ENCODE peak calls at places on chromosomes 2 and 18, in eight cellular contexts. Y is NCI-H510A treated with DMSO at 0.1 percent for 48 hours; E is spleen; H is nephron progenitor cell; M is NCI-H1930; A is activated CD4-positive, CD25-positive, alpha-beta regulatory T cell; T is astrocyte of the spinal cord; D is GM12878. N is an unnamed sample.

GRCh38 chr2:158692372-158693103 is 102.6 kb upstream of the DAPL1 start:
- DNase-seq in Y (no peak), E (no peak), H (no peak), M (no peak), A (no peak), T (no peak), D (no peak), N (no peak)

GRCh38 chr2:216081487-216082387 is at the start of the genes PECR and TMEM169:
- DNase-seq in Y (peak), E (peak), H (peak), M (peak), A (peak), T (peak), D (no peak), N (no peak)

GRCh38 chr2:238446371-238446770 is 19.6 kb downstream of the ASB1 start:
- DNase-seq in Y (no peak), E (no peak), H (no peak), M (no peak), A (no peak), T (no peak), D (no peak), N (no peak)

GRCh38 chr2:216012133-216012829 is 1.1 kb downstream of the MREG start:
- DNase-seq in Y (peak), E (no peak), H (no peak), M (no peak), A (no peak), T (no peak), D (no peak), N (no peak)

GRCh38 chr18:50311573-50312106 is 24.1 kb upstream of the CXXC1 start:
- DNase-seq in Y (no peak), E (no peak), H (no peak), M (no peak), A (no peak), T (no peak), D (no peak), N (no peak)

GRCh38 chr2:62343636-62344349 is 147.9 kb downstream of the B3GNT2 start:
- DNase-seq in Y (no peak), E (no peak), H (no peak), M (no peak), A (no peak), T (no peak), D (no peak), N (no peak)

GRCh38 chr2:29075894-29076700 is 1.8 kb upstream of the PCARE start:
- DNase-seq in Y (no peak), E (no peak), H (no peak), M (no peak), A (no peak), T (no peak), D (no peak), N (no peak)

GRCh38 chr2:64675860-64676259 is 22.1 kb upstream of the SERTAD2 start:
- DNase-seq in Y (no peak), E (no peak), H (no peak), M (no peak), A (no peak), T (no peak), D (no peak), N (no peak)

GRCh38 chr2:164412831-164413230 is 208.5 kb downstream of the GRB14 start:
- DNase-seq in Y (no peak), E (no peak), H (no peak), M (no peak), A (no peak), T (no peak), D (no peak), N (no peak)

GRCh38 chr2:210524533-210524932 is 31.9 kb upstream of the CPS1 start:
- DNase-seq in Y (no peak), E (no peak), H (no peak), M (no peak), A (no peak), T (no peak), D (no peak), N (no peak)

GRCh38 chr2:171852489-171852888 is 41.6 kb downstream of the SLC25A12 start:
- DNase-seq in Y (no peak), E (no peak), H (no peak), M (no peak), A (no peak), T (no peak), D (no peak), N (no peak)

GRCh38 chr2:191441761-191442160 is 196.6 kb downstream of the MYO1B start:
- DNase-seq in Y (peak), E (no peak), H (no peak), M (no peak), A (no peak), T (no peak), D (no peak), N (no peak)

GRCh38 chr2:52368141-52368540 is 1336.2 kb upstream of the NRXN1 start:
- DNase-seq in Y (no peak), E (no peak), H (no peak), M (no peak), A (no peak), T (no peak), D (no peak), N (no peak)

GRCh38 chr2:85096616-85097015 is 36.6 kb upstream of the TCF7L1 start:
- DNase-seq in Y (no peak), E (no peak), H (no peak), M (no peak), A (no peak), T (no peak), D (no peak), N (no peak)

GRCh38 chr18:23856466-23857175 is 157.9 kb upstream of the TTC39C start:
- DNase-seq in Y (no peak), E (no peak), H (no peak), M (no peak), A (no peak), T (peak), D (no peak), N (no peak)

GRCh38 chr2:160205511-160205910 is 5.4 kb upstream of the ITGB6 start:
- DNase-seq in Y (no peak), E (no peak), H (no peak), M (no peak), A (no peak), T (peak), D (no peak), N (peak)

GRCh38 chr2:28326873-28327495 is 65.7 kb upstream of the FOSL2 start:
- DNase-seq in Y (no peak), E (no peak), H (no peak), M (no peak), A (no peak), T (no peak), D (no peak), N (no peak)